ENCODE peak calls at places on chromosome 16, in four cellular contexts. Z is GM12891, C is H9, S is choroid plexus epithelial cell. L is an unnamed sample.

GRCh38 chr16:84043486-84044107 is 1.0 kb upstream of the SLC38A8 start:
- DNase-seq in Z (no peak), C (no peak), S (no peak), L (no peak)

GRCh38 chr16:76639685-76640289 is 362.6 kb downstream of the CNTNAP4 start:
- DNase-seq in Z (no peak), C (peak; percentile 71), S (no peak), L (no peak)

GRCh38 chr16:82182237-82183003 is 12.4 kb upstream of the MPHOSPH6 start:
- DNase-seq in Z (no peak), C (no peak), S (no peak), L (no peak)

GRCh38 chr16:74892574-74893461 is 92.1 kb downstream of the WDR59 start:
- DNase-seq in Z (peak; percentile 34), C (no peak), S (no peak), L (no peak)

GRCh38 chr16:30054959-30055553 is 10.5 kb upstream of the ALDOA start:
- DNase-seq in Z (no peak), C (peak; percentile 86), S (no peak), L (no peak)

GRCh38 chr16:8716592-8716991 is 42.2 kb downstream of the ABAT start:
- DNase-seq in Z (no peak), C (no peak), S (no peak), L (no peak)

GRCh38 chr16:12526521-12526920 is 277.2 kb downstream of the CPPED1 start:
- DNase-seq in Z (no peak), C (no peak), S (no peak), L (no peak)

GRCh38 chr16:66508261-66508913 is 41.5 kb downstream of the TK2 start:
- DNase-seq in Z (no peak), C (no peak), S (no peak), L (no peak)

GRCh38 chr16:30122621-30123160 is 329 bp downstream of the MAPK3 start:
- DNase-seq in Z (no peak), C (no peak), S (peak; percentile 15), L (no peak)

GRCh38 chr16:89925596-89926079 is 2.5 kb downstream of the TUBB3 start:
- DNase-seq in Z (no peak), C (no peak), S (peak; percentile 25), L (no peak)

GRCh38 chr16:1968146-1968953 is 1.7 kb downstream of the RNF151 start:
- DNase-seq in Z (no peak), C (no peak), S (no peak), L (no peak)

GRCh38 chr16:5035909-5036227 is 2.1 kb upstream of the NAGPA start:
- DNase-seq in Z (no peak), C (no peak), S (no peak), L (no peak)

GRCh38 chr16:72859581-72859980 is 188.3 kb downstream of the ZFHX3 start:
- DNase-seq in Z (no peak), C (no peak), S (no peak), L (no peak)

GRCh38 chr16:8961811-8962390 is 1.8 kb downstream of the USP7 start:
- DNase-seq in Z (no peak), C (no peak), S (no peak), L (no peak)

GRCh38 chr16:78385406-78385805 is 286.0 kb downstream of the WWOX start:
- DNase-seq in Z (no peak), C (no peak), S (no peak), L (no peak)

GRCh38 chr16:2143874-2144485 is 4.4 kb upstream of the RAB26 start:
- DNase-seq in Z (no peak), C (peak; percentile 25), S (no peak), L (no peak)

GRCh38 chr16:49734330-49734729 is 121.6 kb downstream of the ZNF423 start:
- DNase-seq in Z (no peak), C (no peak), S (no peak), L (no peak)

GRCh38 chr16:11380836-11381235 is 35.6 kb downstream of the RMI2 start:
- DNase-seq in Z (no peak), C (no peak), S (no peak), L (no peak)

GRCh38 chr16:27318399-27319256 is 4.9 kb downstream of the IL4R start:
- DNase-seq in Z (peak; percentile 46), C (no peak), S (peak; percentile 94), L (peak; percentile 31)

GRCh38 chr16:3235856-3236669 is 1.1 kb upstream of the ZNF200 start:
- DNase-seq in Z (no peak), C (peak; percentile 72), S (no peak), L (no peak)

GRCh38 chr16:75254359-75254837 is 3.0 kb upstream of the BCAR1 start:
- DNase-seq in Z (no peak), C (peak; percentile 78), S (peak; percentile 75), L (no peak)

GRCh38 chr16:19118938-19119431 is 5.2 kb downstream of the ITPRIPL2 start:
- DNase-seq in Z (no peak), C (no peak), S (peak; percentile 97), L (no peak)

GRCh38 chr16:56202036-56202435 is 10.7 kb downstream of the GNAO1 start:
- DNase-seq in Z (no peak), C (no peak), S (no peak), L (no peak)

GRCh38 chr16:13068912-13069583 is 167.7 kb downstream of the SHISA9 start:
- DNase-seq in Z (no peak), C (no peak), S (no peak), L (no peak)

GRCh38 chr16:80375973-80376372 is 164.8 kb upstream of the DYNLRB2 start:
- DNase-seq in Z (no peak), C (no peak), S (no peak), L (no peak)

GRCh38 chr16:25854141-25854540 is 162.4 kb downstream of the HS3ST4 start:
- DNase-seq in Z (no peak), C (no peak), S (no peak), L (no peak)

GRCh38 chr16:89690392-89690901 is 4.0 kb downstream of the CDK10 start:
- DNase-seq in Z (no peak), C (no peak), S (no peak), L (no peak)

GRCh38 chr16:55539049-55539448 is 27.4 kb upstream of the CAPNS2 start:
- DNase-seq in Z (no peak), C (no peak), S (peak; percentile 35), L (no peak)

GRCh38 chr16:10752843-10753523 is 9.3 kb downstream of the NUBP1 start:
- DNase-seq in Z (no peak), C (no peak), S (no peak), L (no peak)

GRCh38 chr16:549544-550263 is 10.5 kb upstream of the PRR35 start:
- DNase-seq in Z (no peak), C (peak; percentile 72), S (no peak), L (no peak)

GRCh38 chr16:13839577-13839976 is 80.4 kb upstream of the ERCC4 start:
- DNase-seq in Z (no peak), C (no peak), S (no peak), L (no peak)

GRCh38 chr16:85857406-85857805 is 41.6 kb upstream of the IRF8 start:
- DNase-seq in Z (no peak), C (no peak), S (no peak), L (no peak)

GRCh38 chr16:75648265-75649076 is 898 bp downstream of the TERF2IP start:
- DNase-seq in Z (peak; percentile 45), C (peak; percentile 81), S (peak; percentile 80), L (peak; percentile 68)

GRCh38 chr16:3180445-3180878 is 7.5 kb upstream of the OR1F1 start:
- DNase-seq in Z (no peak), C (peak; percentile 76), S (no peak), L (no peak)

GRCh38 chr16:4505356-4506153 is 29.4 kb downstream of the HMOX2 start:
- DNase-seq in Z (peak; percentile 73), C (no peak), S (no peak), L (peak; percentile 54)

GRCh38 chr16:28108590-28109247 is 45.2 kb upstream of the GSG1L start:
- DNase-seq in Z (no peak), C (no peak), S (no peak), L (no peak)

GRCh38 chr16:86218479-86219170 is 291.7 kb upstream of the FOXF1 start:
- DNase-seq in Z (no peak), C (no peak), S (no peak), L (no peak)

GRCh38 chr16:81697321-81697885 is 81.7 kb upstream of the PLCG2 start:
- DNase-seq in Z (peak; percentile 73), C (peak; percentile 77), S (peak; percentile 78), L (no peak)

GRCh38 chr16:53745126-53745525 is 41.2 kb downstream of the FTO start:
- DNase-seq in Z (no peak), C (no peak), S (no peak), L (no peak)